ENCODE peak calls at places on chromosomes 6 and 20, in seven cellular contexts. One of them, this sample, is unnamed.

GRCh38 chr20:36465109-36466080 is 75.9 kb upstream of the MYL9 start:
- DNase-seq in HFF-Myc: no peak
- DNase-seq in tibial artery: peak
- DNase-seq in uterus: peak
- DNase-seq in left ventricle myocardium inferior: peak
- DNase-seq in hepatocyte: peak
- DNase-seq in body of pancreas: peak
- DNase-seq in this sample: no peak

GRCh38 chr6:30493643-30494250 is 4.4 kb downstream of the HLA-E start:
- DNase-seq in HFF-Myc: no peak
- DNase-seq in tibial artery: no peak
- DNase-seq in uterus: no peak
- DNase-seq in left ventricle myocardium inferior: no peak
- DNase-seq in hepatocyte: no peak
- DNase-seq in body of pancreas: no peak
- DNase-seq in this sample: no peak

GRCh38 chr6:119160911-119161310 is 82.4 kb upstream of the FAM184A start:
- DNase-seq in HFF-Myc: no peak
- DNase-seq in tibial artery: no peak
- DNase-seq in uterus: no peak
- DNase-seq in left ventricle myocardium inferior: no peak
- DNase-seq in hepatocyte: no peak
- DNase-seq in body of pancreas: no peak
- DNase-seq in this sample: no peak

GRCh38 chr20:38127011-38127621 is 38.0 kb downstream of the TGM2 start:
- DNase-seq in HFF-Myc: no peak
- DNase-seq in tibial artery: peak
- DNase-seq in uterus: peak
- DNase-seq in left ventricle myocardium inferior: no peak
- DNase-seq in hepatocyte: peak
- DNase-seq in body of pancreas: no peak
- DNase-seq in this sample: no peak

GRCh38 chr6:131828946-131829345 is 21.1 kb downstream of the ENPP1 start:
- DNase-seq in HFF-Myc: no peak
- DNase-seq in tibial artery: no peak
- DNase-seq in uterus: no peak
- DNase-seq in left ventricle myocardium inferior: no peak
- DNase-seq in hepatocyte: no peak
- DNase-seq in body of pancreas: no peak
- DNase-seq in this sample: no peak

GRCh38 chr6:85464260-85464644 is 14.4 kb downstream of the NT5E start:
- DNase-seq in HFF-Myc: peak
- DNase-seq in tibial artery: peak
- DNase-seq in uterus: peak
- DNase-seq in left ventricle myocardium inferior: no peak
- DNase-seq in hepatocyte: no peak
- DNase-seq in body of pancreas: no peak
- DNase-seq in this sample: peak

GRCh38 chr6:79718509-79719247 is 87.5 kb downstream of the SH3BGRL2 start:
- DNase-seq in HFF-Myc: no peak
- DNase-seq in tibial artery: no peak
- DNase-seq in uterus: no peak
- DNase-seq in left ventricle myocardium inferior: no peak
- DNase-seq in hepatocyte: no peak
- DNase-seq in body of pancreas: no peak
- DNase-seq in this sample: no peak

GRCh38 chr6:5112065-5112799 is 27.1 kb downstream of the PPP1R3G start:
- DNase-seq in HFF-Myc: peak
- DNase-seq in tibial artery: no peak
- DNase-seq in uterus: no peak
- DNase-seq in left ventricle myocardium inferior: no peak
- DNase-seq in hepatocyte: no peak
- DNase-seq in body of pancreas: no peak
- DNase-seq in this sample: no peak

GRCh38 chr20:2820084-2820895 is 4.1 kb downstream of the TMEM239 start:
- DNase-seq in HFF-Myc: no peak
- DNase-seq in tibial artery: no peak
- DNase-seq in uterus: peak
- DNase-seq in left ventricle myocardium inferior: no peak
- DNase-seq in hepatocyte: peak
- DNase-seq in body of pancreas: no peak
- DNase-seq in this sample: no peak

GRCh38 chr6:297571-298232 is 5.4 kb downstream of the DUSP22 start:
- DNase-seq in HFF-Myc: no peak
- DNase-seq in tibial artery: no peak
- DNase-seq in uterus: no peak
- DNase-seq in left ventricle myocardium inferior: no peak
- DNase-seq in hepatocyte: no peak
- DNase-seq in body of pancreas: no peak
- DNase-seq in this sample: no peak

GRCh38 chr20:41560971-41561370 is 57.2 kb downstream of the CHD6 start:
- DNase-seq in HFF-Myc: no peak
- DNase-seq in tibial artery: no peak
- DNase-seq in uterus: no peak
- DNase-seq in left ventricle myocardium inferior: no peak
- DNase-seq in hepatocyte: no peak
- DNase-seq in body of pancreas: no peak
- DNase-seq in this sample: no peak

GRCh38 chr6:20746805-20747204 is 212.5 kb downstream of the CDKAL1 start:
- DNase-seq in HFF-Myc: no peak
- DNase-seq in tibial artery: no peak
- DNase-seq in uterus: no peak
- DNase-seq in left ventricle myocardium inferior: no peak
- DNase-seq in hepatocyte: no peak
- DNase-seq in body of pancreas: no peak
- DNase-seq in this sample: peak

GRCh38 chr6:46410330-46410953 is 80.8 kb downstream of the RCAN2 start:
- DNase-seq in HFF-Myc: no peak
- DNase-seq in tibial artery: no peak
- DNase-seq in uterus: peak
- DNase-seq in left ventricle myocardium inferior: no peak
- DNase-seq in hepatocyte: peak
- DNase-seq in body of pancreas: peak
- DNase-seq in this sample: peak

GRCh38 chr6:10369896-10370295 is 45.0 kb downstream of the TFAP2A start:
- DNase-seq in HFF-Myc: peak
- DNase-seq in tibial artery: no peak
- DNase-seq in uterus: no peak
- DNase-seq in left ventricle myocardium inferior: no peak
- DNase-seq in hepatocyte: no peak
- DNase-seq in body of pancreas: no peak
- DNase-seq in this sample: no peak

GRCh38 chr6:158110986-158111385 is 57.1 kb downstream of the SERAC1 start:
- DNase-seq in HFF-Myc: no peak
- DNase-seq in tibial artery: no peak
- DNase-seq in uterus: no peak
- DNase-seq in left ventricle myocardium inferior: no peak
- DNase-seq in hepatocyte: no peak
- DNase-seq in body of pancreas: no peak
- DNase-seq in this sample: no peak

GRCh38 chr6:119533603-119534279 is 184.2 kb upstream of the MAN1A1 start:
- DNase-seq in HFF-Myc: peak
- DNase-seq in tibial artery: no peak
- DNase-seq in uterus: no peak
- DNase-seq in left ventricle myocardium inferior: no peak
- DNase-seq in hepatocyte: no peak
- DNase-seq in body of pancreas: peak
- DNase-seq in this sample: no peak

GRCh38 chr6:27213544-27214125 is 33.9 kb upstream of the PRSS16 start:
- DNase-seq in HFF-Myc: no peak
- DNase-seq in tibial artery: no peak
- DNase-seq in uterus: no peak
- DNase-seq in left ventricle myocardium inferior: no peak
- DNase-seq in hepatocyte: peak
- DNase-seq in body of pancreas: no peak
- DNase-seq in this sample: no peak

GRCh38 chr6:31717499-31718222 is 2.5 kb downstream of the LY6G6D start:
- DNase-seq in HFF-Myc: no peak
- DNase-seq in tibial artery: no peak
- DNase-seq in uterus: no peak
- DNase-seq in left ventricle myocardium inferior: no peak
- DNase-seq in hepatocyte: peak
- DNase-seq in body of pancreas: peak
- DNase-seq in this sample: no peak

GRCh38 chr20:2140561-2140960 is 38.9 kb downstream of the STK35 start:
- DNase-seq in HFF-Myc: no peak
- DNase-seq in tibial artery: peak
- DNase-seq in uterus: peak
- DNase-seq in left ventricle myocardium inferior: peak
- DNase-seq in hepatocyte: no peak
- DNase-seq in body of pancreas: peak
- DNase-seq in this sample: no peak

GRCh38 chr6:76264466-76264865 is 192.0 kb upstream of the IMPG1 start:
- DNase-seq in HFF-Myc: no peak
- DNase-seq in tibial artery: no peak
- DNase-seq in uterus: no peak
- DNase-seq in left ventricle myocardium inferior: no peak
- DNase-seq in hepatocyte: no peak
- DNase-seq in body of pancreas: no peak
- DNase-seq in this sample: no peak

GRCh38 chr6:107674995-107675738 is 148.9 kb downstream of the SCML4 start:
- DNase-seq in HFF-Myc: no peak
- DNase-seq in tibial artery: peak
- DNase-seq in uterus: peak
- DNase-seq in left ventricle myocardium inferior: peak
- DNase-seq in hepatocyte: peak
- DNase-seq in body of pancreas: peak
- DNase-seq in this sample: peak

GRCh38 chr6:84872996-84873395 is 108.6 kb upstream of the TBX18 start:
- DNase-seq in HFF-Myc: no peak
- DNase-seq in tibial artery: no peak
- DNase-seq in uterus: no peak
- DNase-seq in left ventricle myocardium inferior: no peak
- DNase-seq in hepatocyte: no peak
- DNase-seq in body of pancreas: no peak
- DNase-seq in this sample: no peak

GRCh38 chr6:33171889-33172203 is 20.4 kb downstream of the COL11A2 start:
- DNase-seq in HFF-Myc: no peak
- DNase-seq in tibial artery: no peak
- DNase-seq in uterus: no peak
- DNase-seq in left ventricle myocardium inferior: no peak
- DNase-seq in hepatocyte: no peak
- DNase-seq in body of pancreas: no peak
- DNase-seq in this sample: no peak

GRCh38 chr6:31806470-31807272 is at the start of gene LSM2:
- DNase-seq in HFF-Myc: peak
- DNase-seq in tibial artery: peak
- DNase-seq in uterus: peak
- DNase-seq in left ventricle myocardium inferior: peak
- DNase-seq in hepatocyte: peak
- DNase-seq in body of pancreas: peak
- DNase-seq in this sample: peak

GRCh38 chr6:139713416-139713815 is 339.0 kb upstream of the CITED2 start:
- DNase-seq in HFF-Myc: no peak
- DNase-seq in tibial artery: no peak
- DNase-seq in uterus: no peak
- DNase-seq in left ventricle myocardium inferior: no peak
- DNase-seq in hepatocyte: no peak
- DNase-seq in body of pancreas: no peak
- DNase-seq in this sample: no peak

GRCh38 chr6:156918647-156919046 is 141.5 kb downstream of the ARID1B start:
- DNase-seq in HFF-Myc: no peak
- DNase-seq in tibial artery: no peak
- DNase-seq in uterus: no peak
- DNase-seq in left ventricle myocardium inferior: no peak
- DNase-seq in hepatocyte: no peak
- DNase-seq in body of pancreas: no peak
- DNase-seq in this sample: no peak

GRCh38 chr20:20205141-20205861 is 153.0 kb downstream of the CFAP61 start:
- DNase-seq in HFF-Myc: no peak
- DNase-seq in tibial artery: no peak
- DNase-seq in uterus: no peak
- DNase-seq in left ventricle myocardium inferior: no peak
- DNase-seq in hepatocyte: no peak
- DNase-seq in body of pancreas: no peak
- DNase-seq in this sample: no peak

GRCh38 chr20:297098-297924 is at the start of gene ZCCHC3:
- DNase-seq in HFF-Myc: peak
- DNase-seq in tibial artery: peak
- DNase-seq in uterus: peak
- DNase-seq in left ventricle myocardium inferior: peak
- DNase-seq in hepatocyte: peak
- DNase-seq in body of pancreas: peak
- DNase-seq in this sample: peak

GRCh38 chr6:35294308-35294945 is 3.2 kb upstream of the DEF6 start:
- DNase-seq in HFF-Myc: no peak
- DNase-seq in tibial artery: peak
- DNase-seq in uterus: no peak
- DNase-seq in left ventricle myocardium inferior: no peak
- DNase-seq in hepatocyte: peak
- DNase-seq in body of pancreas: peak
- DNase-seq in this sample: no peak

GRCh38 chr6:90080876-90081464 is 186.7 kb downstream of the GJA10 start:
- DNase-seq in HFF-Myc: no peak
- DNase-seq in tibial artery: no peak
- DNase-seq in uterus: no peak
- DNase-seq in left ventricle myocardium inferior: no peak
- DNase-seq in hepatocyte: no peak
- DNase-seq in body of pancreas: no peak
- DNase-seq in this sample: no peak
- H3K4me3 ChIP-seq in HFF-Myc: no peak
- H3K4me3 ChIP-seq in tibial artery: no peak
- H3K4me3 ChIP-seq in uterus: no peak
- H3K4me3 ChIP-seq in left ventricle myocardium inferior: no peak
- H3K4me3 ChIP-seq in hepatocyte: no peak
- H3K4me3 ChIP-seq in body of pancreas: no peak
- H3K4me3 ChIP-seq in this sample: no peak

GRCh38 chr6:129252377-129253071 is 369.6 kb downstream of the LAMA2 start:
- DNase-seq in HFF-Myc: no peak
- DNase-seq in tibial artery: no peak
- DNase-seq in uterus: no peak
- DNase-seq in left ventricle myocardium inferior: no peak
- DNase-seq in hepatocyte: no peak
- DNase-seq in body of pancreas: no peak
- DNase-seq in this sample: no peak
- TF ChIP-seq CTCF in HFF-Myc: no peak
- TF ChIP-seq CTCF in tibial artery: no peak
- TF ChIP-seq CTCF in uterus: no peak
- TF ChIP-seq CTCF in left ventricle myocardium inferior: peak
- TF ChIP-seq CTCF in hepatocyte: no peak
- TF ChIP-seq CTCF in body of pancreas: no peak
- TF ChIP-seq CTCF in this sample: no peak

DNA sequence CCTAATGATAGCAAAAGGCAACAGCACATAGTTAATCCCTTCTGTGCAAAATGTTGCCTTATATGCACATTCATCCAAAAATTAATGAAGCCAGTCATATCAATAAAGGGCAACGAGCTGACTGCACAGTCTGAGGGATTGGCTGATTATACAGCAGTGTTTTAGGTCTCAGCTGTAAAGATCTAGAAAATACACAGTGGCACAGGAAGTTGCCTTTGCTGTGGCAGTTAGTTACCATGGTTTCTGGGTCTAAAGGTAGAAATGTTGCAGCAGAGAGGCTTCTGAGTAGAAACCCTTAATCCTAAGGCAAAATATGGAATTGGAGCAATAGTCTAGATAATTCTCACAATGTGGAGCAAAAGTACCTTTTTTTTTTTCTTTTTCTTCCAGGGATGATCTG is 89.8 kb downstream of the SMPDL3A start:
- DNase-seq in HFF-Myc: no peak
- DNase-seq in tibial artery: no peak
- DNase-seq in uterus: no peak
- DNase-seq in left ventricle myocardium inferior: no peak
- DNase-seq in hepatocyte: peak
- DNase-seq in body of pancreas: no peak
- DNase-seq in this sample: no peak
- H3K4me3 ChIP-seq in HFF-Myc: no peak
- H3K4me3 ChIP-seq in tibial artery: no peak
- H3K4me3 ChIP-seq in uterus: no peak
- H3K4me3 ChIP-seq in left ventricle myocardium inferior: no peak
- H3K4me3 ChIP-seq in hepatocyte: no peak
- H3K4me3 ChIP-seq in body of pancreas: no peak
- H3K4me3 ChIP-seq in this sample: no peak

GRCh38 chr20:45235995-45236394 is 14.8 kb downstream of the SEMG2 start:
- DNase-seq in HFF-Myc: no peak
- DNase-seq in tibial artery: no peak
- DNase-seq in uterus: no peak
- DNase-seq in left ventricle myocardium inferior: no peak
- DNase-seq in hepatocyte: no peak
- DNase-seq in body of pancreas: no peak
- DNase-seq in this sample: no peak
- TF ChIP-seq CTCF in HFF-Myc: peak
- TF ChIP-seq CTCF in tibial artery: no peak
- TF ChIP-seq CTCF in uterus: no peak
- TF ChIP-seq CTCF in left ventricle myocardium inferior: no peak
- TF ChIP-seq CTCF in hepatocyte: peak
- TF ChIP-seq CTCF in body of pancreas: peak
- TF ChIP-seq CTCF in this sample: peak

This sample was measured in retinal pigment epithelial cell.